ENCODE peak calls at places on chromosomes 11 and 22, in eight cellular contexts. One of them, this sample, is unnamed.

GRCh38 chr11:103862049-103862826 is 174.2 kb upstream of the DDI1 start:
- DNase-seq in MM.1S: no peak
- DNase-seq in choroid plexus epithelial cell: no peak
- DNase-seq in NCI-H1436: no peak
- DNase-seq in stimulated activated CD4-positive, alpha-beta T cell treated with anti-CD3 and anti-CD28 coated beads, Interleukin-4, amount 100 ng/mL, for 4 hours: no peak
- DNase-seq in fibroblast of gingiva: no peak
- DNase-seq in small intestine: no peak
- DNase-seq in NCI-H1092: no peak
- DNase-seq in this sample: peak; percentile 16

GRCh38 chr11:63705526-63705925 is 24.2 kb downstream of the RTN3 start:
- DNase-seq in stimulated activated CD4-positive, alpha-beta T cell treated with anti-CD3 and anti-CD28 coated beads, Interleukin-4, amount 100 ng/mL, for 4 hours: no peak
- DNase-seq in MM.1S: no peak
- DNase-seq in choroid plexus epithelial cell: no peak
- DNase-seq in small intestine: no peak
- DNase-seq in NCI-H1092: no peak
- DNase-seq in fibroblast of gingiva: no peak
- DNase-seq in NCI-H1436: no peak
- DNase-seq in this sample: no peak

GRCh38 chr11:112459001-112459400 is 198.3 kb upstream of the PLET1 start:
- DNase-seq in stimulated activated CD4-positive, alpha-beta T cell treated with anti-CD3 and anti-CD28 coated beads, Interleukin-4, amount 100 ng/mL, for 4 hours: no peak
- DNase-seq in fibroblast of gingiva: no peak
- DNase-seq in NCI-H1436: no peak
- DNase-seq in choroid plexus epithelial cell: peak; percentile 4
- DNase-seq in small intestine: peak; percentile 38
- DNase-seq in MM.1S: no peak
- DNase-seq in NCI-H1092: no peak
- DNase-seq in this sample: no peak

GRCh38 chr11:111918390-111919256 is at the start of gene C11orf52:
- DNase-seq in MM.1S: peak; percentile 27
- DNase-seq in small intestine: peak; percentile 96
- DNase-seq in NCI-H1092: peak; percentile 90
- DNase-seq in stimulated activated CD4-positive, alpha-beta T cell treated with anti-CD3 and anti-CD28 coated beads, Interleukin-4, amount 100 ng/mL, for 4 hours: no peak
- DNase-seq in fibroblast of gingiva: no peak
- DNase-seq in NCI-H1436: peak; percentile 89
- DNase-seq in choroid plexus epithelial cell: peak; percentile 76
- DNase-seq in this sample: no peak

GRCh38 chr11:99241059-99241458 is 220.3 kb downstream of the CNTN5 start:
- DNase-seq in fibroblast of gingiva: no peak
- DNase-seq in choroid plexus epithelial cell: peak; percentile 2
- DNase-seq in NCI-H1092: no peak
- DNase-seq in small intestine: no peak
- DNase-seq in NCI-H1436: no peak
- DNase-seq in MM.1S: no peak
- DNase-seq in stimulated activated CD4-positive, alpha-beta T cell treated with anti-CD3 and anti-CD28 coated beads, Interleukin-4, amount 100 ng/mL, for 4 hours: no peak
- DNase-seq in this sample: no peak

GRCh38 chr11:35723493-35724284 is 61.1 kb downstream of the TRIM44 start:
- DNase-seq in NCI-H1092: no peak
- DNase-seq in stimulated activated CD4-positive, alpha-beta T cell treated with anti-CD3 and anti-CD28 coated beads, Interleukin-4, amount 100 ng/mL, for 4 hours: no peak
- DNase-seq in MM.1S: no peak
- DNase-seq in choroid plexus epithelial cell: peak; percentile 30
- DNase-seq in fibroblast of gingiva: no peak
- DNase-seq in small intestine: no peak
- DNase-seq in NCI-H1436: no peak
- DNase-seq in this sample: no peak

GRCh38 chr11:93814966-93815633 is 31.0 kb downstream of the MED17 start:
- DNase-seq in NCI-H1092: no peak
- DNase-seq in stimulated activated CD4-positive, alpha-beta T cell treated with anti-CD3 and anti-CD28 coated beads, Interleukin-4, amount 100 ng/mL, for 4 hours: no peak
- DNase-seq in choroid plexus epithelial cell: no peak
- DNase-seq in small intestine: no peak
- DNase-seq in MM.1S: no peak
- DNase-seq in fibroblast of gingiva: no peak
- DNase-seq in NCI-H1436: no peak
- DNase-seq in this sample: no peak

GRCh38 chr11:75469785-75470405 is 36.9 kb upstream of the KLHL35 start:
- DNase-seq in NCI-H1092: no peak
- DNase-seq in stimulated activated CD4-positive, alpha-beta T cell treated with anti-CD3 and anti-CD28 coated beads, Interleukin-4, amount 100 ng/mL, for 4 hours: no peak
- DNase-seq in NCI-H1436: peak; percentile 77
- DNase-seq in fibroblast of gingiva: no peak
- DNase-seq in small intestine: no peak
- DNase-seq in choroid plexus epithelial cell: no peak
- DNase-seq in MM.1S: no peak
- DNase-seq in this sample: no peak

GRCh38 chr11:2663506-2663905 is 36.3 kb downstream of the KCNQ1OT1 start:
- DNase-seq in choroid plexus epithelial cell: no peak
- DNase-seq in NCI-H1436: no peak
- DNase-seq in MM.1S: no peak
- DNase-seq in NCI-H1092: no peak
- DNase-seq in fibroblast of gingiva: no peak
- DNase-seq in small intestine: no peak
- DNase-seq in stimulated activated CD4-positive, alpha-beta T cell treated with anti-CD3 and anti-CD28 coated beads, Interleukin-4, amount 100 ng/mL, for 4 hours: no peak
- DNase-seq in this sample: no peak

GRCh38 chr11:122215244-122215992 is 99.4 kb upstream of the BLID start:
- DNase-seq in NCI-H1092: peak; percentile 76
- DNase-seq in NCI-H1436: peak; percentile 2
- DNase-seq in fibroblast of gingiva: peak; percentile 95
- DNase-seq in choroid plexus epithelial cell: peak; percentile 91
- DNase-seq in stimulated activated CD4-positive, alpha-beta T cell treated with anti-CD3 and anti-CD28 coated beads, Interleukin-4, amount 100 ng/mL, for 4 hours: peak; percentile 10
- DNase-seq in small intestine: peak; percentile 49
- DNase-seq in MM.1S: peak; percentile 66
- DNase-seq in this sample: peak; percentile 35

GRCh38 chr11:2399488-2400068 is 972 bp upstream of the TSSC4 start:
- DNase-seq in small intestine: peak; percentile 26
- DNase-seq in choroid plexus epithelial cell: peak; percentile 58
- DNase-seq in stimulated activated CD4-positive, alpha-beta T cell treated with anti-CD3 and anti-CD28 coated beads, Interleukin-4, amount 100 ng/mL, for 4 hours: peak; percentile 22
- DNase-seq in fibroblast of gingiva: peak; percentile 37
- DNase-seq in NCI-H1092: no peak
- DNase-seq in NCI-H1436: no peak
- DNase-seq in MM.1S: peak; percentile 16
- DNase-seq in this sample: no peak

GRCh38 chr11:94739331-94739730 is 28.8 kb upstream of the AMOTL1 start:
- DNase-seq in fibroblast of gingiva: no peak
- DNase-seq in stimulated activated CD4-positive, alpha-beta T cell treated with anti-CD3 and anti-CD28 coated beads, Interleukin-4, amount 100 ng/mL, for 4 hours: no peak
- DNase-seq in choroid plexus epithelial cell: no peak
- DNase-seq in NCI-H1092: no peak
- DNase-seq in small intestine: no peak
- DNase-seq in MM.1S: no peak
- DNase-seq in NCI-H1436: no peak
- DNase-seq in this sample: no peak

GRCh38 chr11:33645686-33646085 is 54.9 kb downstream of the C11orf91 start:
- DNase-seq in NCI-H1436: no peak
- DNase-seq in choroid plexus epithelial cell: no peak
- DNase-seq in NCI-H1092: no peak
- DNase-seq in MM.1S: no peak
- DNase-seq in small intestine: no peak
- DNase-seq in stimulated activated CD4-positive, alpha-beta T cell treated with anti-CD3 and anti-CD28 coated beads, Interleukin-4, amount 100 ng/mL, for 4 hours: no peak
- DNase-seq in fibroblast of gingiva: no peak
- DNase-seq in this sample: no peak

GRCh38 chr11:16542353-16542752 is 186.0 kb upstream of the SOX6 start:
- DNase-seq in NCI-H1092: no peak
- DNase-seq in stimulated activated CD4-positive, alpha-beta T cell treated with anti-CD3 and anti-CD28 coated beads, Interleukin-4, amount 100 ng/mL, for 4 hours: no peak
- DNase-seq in fibroblast of gingiva: no peak
- DNase-seq in NCI-H1436: no peak
- DNase-seq in choroid plexus epithelial cell: no peak
- DNase-seq in MM.1S: no peak
- DNase-seq in small intestine: no peak
- DNase-seq in this sample: no peak

GRCh38 chr11:79342686-79343085 is 98.1 kb downstream of the TENM4 start:
- DNase-seq in NCI-H1092: peak; percentile 42
- DNase-seq in NCI-H1436: no peak
- DNase-seq in stimulated activated CD4-positive, alpha-beta T cell treated with anti-CD3 and anti-CD28 coated beads, Interleukin-4, amount 100 ng/mL, for 4 hours: no peak
- DNase-seq in small intestine: no peak
- DNase-seq in MM.1S: no peak
- DNase-seq in choroid plexus epithelial cell: no peak
- DNase-seq in fibroblast of gingiva: no peak
- DNase-seq in this sample: no peak

GRCh38 chr11:36210529-36210928 is 78.7 kb downstream of the COMMD9 start:
- DNase-seq in stimulated activated CD4-positive, alpha-beta T cell treated with anti-CD3 and anti-CD28 coated beads, Interleukin-4, amount 100 ng/mL, for 4 hours: no peak
- DNase-seq in NCI-H1436: no peak
- DNase-seq in fibroblast of gingiva: no peak
- DNase-seq in small intestine: no peak
- DNase-seq in NCI-H1092: no peak
- DNase-seq in MM.1S: no peak
- DNase-seq in choroid plexus epithelial cell: peak; percentile 52
- DNase-seq in this sample: no peak

GRCh38 chr11:72831521-72832300 is 17.5 kb downstream of the ATG16L2 start:
- DNase-seq in choroid plexus epithelial cell: peak; percentile 84
- DNase-seq in NCI-H1436: peak; percentile 54
- DNase-seq in fibroblast of gingiva: peak; percentile 69
- DNase-seq in MM.1S: peak; percentile 49
- DNase-seq in stimulated activated CD4-positive, alpha-beta T cell treated with anti-CD3 and anti-CD28 coated beads, Interleukin-4, amount 100 ng/mL, for 4 hours: peak; percentile 54
- DNase-seq in NCI-H1092: peak; percentile 82
- DNase-seq in small intestine: peak; percentile 68
- DNase-seq in this sample: peak; percentile 70

GRCh38 chr22:49531533-49531895 is 296.2 kb downstream of the BRD1 start:
- DNase-seq in fibroblast of gingiva: no peak
- DNase-seq in MM.1S: no peak
- DNase-seq in NCI-H1436: no peak
- DNase-seq in NCI-H1092: no peak
- DNase-seq in small intestine: no peak
- DNase-seq in stimulated activated CD4-positive, alpha-beta T cell treated with anti-CD3 and anti-CD28 coated beads, Interleukin-4, amount 100 ng/mL, for 4 hours: no peak
- DNase-seq in choroid plexus epithelial cell: no peak
- DNase-seq in this sample: no peak

GRCh38 chr11:86608251-86608799 is 64.1 kb downstream of the ME3 start:
- DNase-seq in stimulated activated CD4-positive, alpha-beta T cell treated with anti-CD3 and anti-CD28 coated beads, Interleukin-4, amount 100 ng/mL, for 4 hours: no peak
- DNase-seq in NCI-H1092: peak; percentile 38
- DNase-seq in small intestine: peak; percentile 76
- DNase-seq in MM.1S: peak; percentile 56
- DNase-seq in choroid plexus epithelial cell: peak; percentile 88
- DNase-seq in NCI-H1436: peak; percentile 72
- DNase-seq in fibroblast of gingiva: peak; percentile 76
- DNase-seq in this sample: peak; percentile 47

GRCh38 chr22:35642305-35642741 is 5.9 kb upstream of the APOL6 start:
- DNase-seq in MM.1S: no peak
- DNase-seq in fibroblast of gingiva: no peak
- DNase-seq in NCI-H1092: no peak
- DNase-seq in choroid plexus epithelial cell: no peak
- DNase-seq in small intestine: peak; percentile 91
- DNase-seq in NCI-H1436: no peak
- DNase-seq in stimulated activated CD4-positive, alpha-beta T cell treated with anti-CD3 and anti-CD28 coated beads, Interleukin-4, amount 100 ng/mL, for 4 hours: no peak
- DNase-seq in this sample: no peak

GRCh38 chr11:13249992-13250391 is 27.6 kb upstream of the BMAL1 start:
- DNase-seq in choroid plexus epithelial cell: peak; percentile 43
- DNase-seq in stimulated activated CD4-positive, alpha-beta T cell treated with anti-CD3 and anti-CD28 coated beads, Interleukin-4, amount 100 ng/mL, for 4 hours: no peak
- DNase-seq in fibroblast of gingiva: peak; percentile 9
- DNase-seq in MM.1S: peak; percentile 14
- DNase-seq in NCI-H1436: no peak
- DNase-seq in small intestine: no peak
- DNase-seq in NCI-H1092: no peak
- DNase-seq in this sample: no peak

GRCh38 chr11:64285885-64286800 is 495 bp downstream of the GPR137 start:
- DNase-seq in small intestine: no peak
- DNase-seq in NCI-H1436: no peak
- DNase-seq in stimulated activated CD4-positive, alpha-beta T cell treated with anti-CD3 and anti-CD28 coated beads, Interleukin-4, amount 100 ng/mL, for 4 hours: no peak
- DNase-seq in MM.1S: peak; percentile 69
- DNase-seq in fibroblast of gingiva: no peak
- DNase-seq in NCI-H1092: peak; percentile 34
- DNase-seq in choroid plexus epithelial cell: no peak
- DNase-seq in this sample: peak; percentile 48

GRCh38 chr22:35509960-35510359 is 30.7 kb upstream of the RASD2 start:
- DNase-seq in small intestine: no peak
- DNase-seq in NCI-H1092: no peak
- DNase-seq in MM.1S: no peak
- DNase-seq in NCI-H1436: no peak
- DNase-seq in fibroblast of gingiva: no peak
- DNase-seq in choroid plexus epithelial cell: no peak
- DNase-seq in stimulated activated CD4-positive, alpha-beta T cell treated with anti-CD3 and anti-CD28 coated beads, Interleukin-4, amount 100 ng/mL, for 4 hours: no peak
- DNase-seq in this sample: no peak

GRCh38 chr11:121723261-121723741 is 270.5 kb upstream of the SORL1-AS1 start:
- DNase-seq in NCI-H1092: peak; percentile 80
- DNase-seq in fibroblast of gingiva: no peak
- DNase-seq in choroid plexus epithelial cell: peak; percentile 69
- DNase-seq in NCI-H1436: no peak
- DNase-seq in small intestine: no peak
- DNase-seq in stimulated activated CD4-positive, alpha-beta T cell treated with anti-CD3 and anti-CD28 coated beads, Interleukin-4, amount 100 ng/mL, for 4 hours: no peak
- DNase-seq in MM.1S: no peak
- DNase-seq in this sample: no peak

GRCh38 chr11:7657306-7658025 is 15.8 kb downstream of the CYB5R2 start:
- DNase-seq in MM.1S: peak; percentile 49
- DNase-seq in NCI-H1436: no peak
- DNase-seq in stimulated activated CD4-positive, alpha-beta T cell treated with anti-CD3 and anti-CD28 coated beads, Interleukin-4, amount 100 ng/mL, for 4 hours: no peak
- DNase-seq in choroid plexus epithelial cell: peak; percentile 81
- DNase-seq in NCI-H1092: peak; percentile 2
- DNase-seq in fibroblast of gingiva: peak; percentile 69
- DNase-seq in small intestine: peak; percentile 81
- DNase-seq in this sample: no peak

GRCh38 chr22:37179126-37179470 is 8.9 kb downstream of the C1QTNF6 start:
- DNase-seq in stimulated activated CD4-positive, alpha-beta T cell treated with anti-CD3 and anti-CD28 coated beads, Interleukin-4, amount 100 ng/mL, for 4 hours: no peak
- DNase-seq in NCI-H1092: no peak
- DNase-seq in fibroblast of gingiva: no peak
- DNase-seq in choroid plexus epithelial cell: no peak
- DNase-seq in NCI-H1436: no peak
- DNase-seq in MM.1S: no peak
- DNase-seq in small intestine: no peak
- DNase-seq in this sample: no peak

GRCh38 chr22:38346506-38346905 is 29.3 kb upstream of the CSNK1E start:
- DNase-seq in choroid plexus epithelial cell: no peak
- DNase-seq in fibroblast of gingiva: no peak
- DNase-seq in stimulated activated CD4-positive, alpha-beta T cell treated with anti-CD3 and anti-CD28 coated beads, Interleukin-4, amount 100 ng/mL, for 4 hours: no peak
- DNase-seq in NCI-H1436: no peak
- DNase-seq in small intestine: no peak
- DNase-seq in MM.1S: no peak
- DNase-seq in NCI-H1092: no peak
- DNase-seq in this sample: no peak

GRCh38 chr11:2799881-2800654 is 85.5 kb downstream of the CDKN1C start:
- DNase-seq in stimulated activated CD4-positive, alpha-beta T cell treated with anti-CD3 and anti-CD28 coated beads, Interleukin-4, amount 100 ng/mL, for 4 hours: no peak
- DNase-seq in NCI-H1092: no peak
- DNase-seq in MM.1S: no peak
- DNase-seq in fibroblast of gingiva: no peak
- DNase-seq in choroid plexus epithelial cell: no peak
- DNase-seq in small intestine: no peak
- DNase-seq in NCI-H1436: no peak
- DNase-seq in this sample: no peak

GRCh38 chr22:27799334-27800249 is 2.0 kb downstream of the MN1 start:
- DNase-seq in MM.1S: no peak
- DNase-seq in stimulated activated CD4-positive, alpha-beta T cell treated with anti-CD3 and anti-CD28 coated beads, Interleukin-4, amount 100 ng/mL, for 4 hours: no peak
- DNase-seq in NCI-H1436: no peak
- DNase-seq in choroid plexus epithelial cell: peak; percentile 25
- DNase-seq in NCI-H1092: no peak
- DNase-seq in fibroblast of gingiva: no peak
- DNase-seq in small intestine: no peak
- DNase-seq in this sample: no peak

GRCh38 chr11:135075740-135076139 is 663.7 kb upstream of the B3GAT1 start:
- DNase-seq in choroid plexus epithelial cell: peak; percentile 72
- DNase-seq in MM.1S: peak; percentile 58
- DNase-seq in NCI-H1436: no peak
- DNase-seq in NCI-H1092: no peak
- DNase-seq in fibroblast of gingiva: no peak
- DNase-seq in stimulated activated CD4-positive, alpha-beta T cell treated with anti-CD3 and anti-CD28 coated beads, Interleukin-4, amount 100 ng/mL, for 4 hours: peak; percentile 15
- DNase-seq in small intestine: peak; percentile 3
- DNase-seq in this sample: peak; percentile 19

GRCh38 chr11:44596541-44597276 is 31.2 kb downstream of the CD82 start:
- DNase-seq in choroid plexus epithelial cell: no peak
- DNase-seq in fibroblast of gingiva: no peak
- DNase-seq in stimulated activated CD4-positive, alpha-beta T cell treated with anti-CD3 and anti-CD28 coated beads, Interleukin-4, amount 100 ng/mL, for 4 hours: peak; percentile 41
- DNase-seq in NCI-H1092: no peak
- DNase-seq in MM.1S: peak; percentile 93
- DNase-seq in NCI-H1436: no peak
- DNase-seq in small intestine: no peak
- DNase-seq in this sample: peak; percentile 61

GRCh38 chr11:78647986-78648875 is 73.6 kb upstream of the NARS2 start:
- DNase-seq in NCI-H1436: peak; percentile 17
- DNase-seq in stimulated activated CD4-positive, alpha-beta T cell treated with anti-CD3 and anti-CD28 coated beads, Interleukin-4, amount 100 ng/mL, for 4 hours: no peak
- DNase-seq in fibroblast of gingiva: no peak
- DNase-seq in choroid plexus epithelial cell: no peak
- DNase-seq in MM.1S: no peak
- DNase-seq in small intestine: no peak
- DNase-seq in NCI-H1092: no peak
- DNase-seq in this sample: no peak

GRCh38 chr11:68615657-68616056 is 68.7 kb upstream of the GAL start:
- DNase-seq in NCI-H1436: no peak
- DNase-seq in MM.1S: no peak
- DNase-seq in stimulated activated CD4-positive, alpha-beta T cell treated with anti-CD3 and anti-CD28 coated beads, Interleukin-4, amount 100 ng/mL, for 4 hours: no peak
- DNase-seq in small intestine: no peak
- DNase-seq in fibroblast of gingiva: no peak
- DNase-seq in NCI-H1092: no peak
- DNase-seq in choroid plexus epithelial cell: no peak
- DNase-seq in this sample: no peak

GRCh38 chr22:47759909-47760308 is 997.5 kb downstream of the TBC1D22A start:
- DNase-seq in small intestine: no peak
- DNase-seq in NCI-H1436: no peak
- DNase-seq in MM.1S: no peak
- DNase-seq in fibroblast of gingiva: no peak
- DNase-seq in choroid plexus epithelial cell: no peak
- DNase-seq in NCI-H1092: no peak
- DNase-seq in stimulated activated CD4-positive, alpha-beta T cell treated with anti-CD3 and anti-CD28 coated beads, Interleukin-4, amount 100 ng/mL, for 4 hours: no peak
- DNase-seq in this sample: no peak

This sample was measured in OCI-LY7.